ENCODE peak calls at places on chromosomes 2 and 18, in eight cellular contexts. S is ascending aorta, A is dorsolateral prefrontal cortex, N is cardiac muscle cell, O is Karpas-422, E is psoas muscle, Y is uterus, L is hepatocyte. F is an unnamed sample.
A peak's percentile ranks its signal among the peaks of the same experiment; 100 is the strongest.

GRCh38 chr18:34003687-34004086 is 221.0 kb downstream of the NOL4 start:
- DNase-seq in S (no peak), A (no peak), N (no peak), O (no peak), E (no peak), Y (no peak), L (no peak), F (no peak)

GRCh38 chr2:61733563-61733962 is 120.3 kb downstream of the FAM161A start:
- DNase-seq in S (no peak), A (no peak), N (no peak), O (no peak), E (no peak), Y (no peak), L (no peak), F (no peak)

GRCh38 chr18:78511666-78512065 is 468.0 kb upstream of the SALL3 start:
- DNase-seq in S (peak; percentile 54), A (no peak), N (no peak), O (no peak), E (no peak), Y (no peak), L (no peak), F (no peak)

GRCh38 chr2:162073776-162074578 is at the start of gene DPP4:
- DNase-seq in S (no peak), A (no peak), N (peak; percentile 60), O (no peak), E (peak; percentile 36), Y (no peak), L (peak; percentile 87), F (peak; percentile 24)

GRCh38 chr2:65937379-65938160 is 497.4 kb upstream of the MEIS1 start:
- DNase-seq in S (no peak), A (no peak), N (no peak), O (no peak), E (no peak), Y (no peak), L (no peak), F (no peak)

GRCh38 chr2:43067254-43068052 is 159.0 kb downstream of the ZFP36L2 start:
- DNase-seq in S (peak; percentile 52), A (peak; percentile 6), N (no peak), O (no peak), E (no peak), Y (no peak), L (no peak), F (no peak)

GRCh38 chr2:99933894-99934650 is 208.3 kb downstream of the AFF3 start:
- DNase-seq in S (no peak), A (no peak), N (no peak), O (no peak), E (no peak), Y (no peak), L (no peak), F (no peak)

GRCh38 chr2:159209341-159210306 is 76.9 kb downstream of the WDSUB1 start:
- DNase-seq in S (no peak), A (no peak), N (no peak), O (no peak), E (no peak), Y (no peak), L (no peak), F (no peak)

GRCh38 chr2:27799646-27800010 is 28.1 kb downstream of the MRPL33 start:
- DNase-seq in S (no peak), A (no peak), N (no peak), O (no peak), E (peak; percentile 34), Y (no peak), L (no peak), F (no peak)

GRCh38 chr2:39608690-39609457 is 56.8 kb upstream of the TMEM178A start:
- DNase-seq in S (no peak), A (no peak), N (peak; percentile 19), O (no peak), E (no peak), Y (no peak), L (no peak), F (no peak)

GRCh38 chr2:197059498-197059897 is 133.0 kb upstream of the PGAP1 start:
- DNase-seq in S (no peak), A (no peak), N (no peak), O (no peak), E (no peak), Y (no peak), L (no peak), F (no peak)

GRCh38 chr2:229636568-229636967 is 77.8 kb downstream of the DNER start:
- DNase-seq in S (no peak), A (no peak), N (no peak), O (no peak), E (no peak), Y (no peak), L (no peak), F (no peak)

GRCh38 chr2:55137024-55137958 is 87.0 kb upstream of the RTN4 start:
- DNase-seq in S (no peak), A (no peak), N (no peak), O (no peak), E (no peak), Y (no peak), L (no peak), F (no peak)

GRCh38 chr18:3594760-3595241 is 144.8 kb downstream of the TGIF1 start:
- DNase-seq in S (no peak), A (peak; percentile 26), N (no peak), O (peak; percentile 68), E (no peak), Y (no peak), L (peak; percentile 46), F (peak; percentile 20)

GRCh38 chr2:184444217-184444616 is 154.1 kb upstream of the ZNF804A start:
- DNase-seq in S (no peak), A (no peak), N (no peak), O (no peak), E (no peak), Y (no peak), L (no peak), F (no peak)

GRCh38 chr2:120323807-120324399 is 22.0 kb upstream of the INHBB start:
- DNase-seq in S (no peak), A (no peak), N (no peak), O (no peak), E (no peak), Y (no peak), L (no peak), F (no peak)

GRCh38 chr2:216216951-216217903 is 108.1 kb downstream of the XRCC5 start:
- DNase-seq in S (no peak), A (no peak), N (no peak), O (no peak), E (no peak), Y (no peak), L (no peak), F (no peak)

GRCh38 chr2:68721482-68722071 is 13.0 kb upstream of the ARHGAP25 start:
- DNase-seq in S (no peak), A (no peak), N (no peak), O (peak; percentile 73), E (no peak), Y (no peak), L (no peak), F (peak; percentile 39)

GRCh38 chr2:190199109-190199508 is 120.5 kb downstream of the HIBCH start:
- DNase-seq in S (no peak), A (no peak), N (no peak), O (no peak), E (no peak), Y (no peak), L (no peak), F (no peak)
- H3K27ac ChIP-seq in S (no peak overlapping the region), A (no peak overlapping the region), N (no peak overlapping the region), O (no peak overlapping the region), E (no peak overlapping the region), Y (no peak overlapping the region), L (no peak overlapping the region), F (no peak overlapping the region)

DNA sequence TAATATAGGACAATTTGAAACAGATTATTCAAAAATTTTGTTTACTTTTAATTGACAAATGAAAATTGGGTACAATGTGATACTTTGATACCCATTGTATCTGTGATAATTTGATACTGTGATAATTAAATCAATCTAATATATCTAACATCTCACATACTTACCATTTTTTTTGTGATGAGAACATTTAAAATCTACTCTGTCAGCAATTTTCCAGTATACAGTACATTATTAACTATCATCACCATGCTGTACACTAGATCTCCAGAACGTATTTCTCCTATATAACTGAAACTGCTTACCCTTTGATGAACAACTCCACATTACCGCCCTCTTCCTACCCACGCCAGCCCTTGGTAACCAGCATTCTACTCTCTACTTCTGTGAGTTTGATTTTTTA is 139.7 kb upstream of the TFPI start:
- DNase-seq in S (no peak), A (no peak), N (no peak), O (no peak), E (no peak), Y (no peak), L (no peak), F (no peak)
- H3K27ac ChIP-seq in S (no peak overlapping the region), A (no peak overlapping the region), N (no peak overlapping the region), O (no peak overlapping the region), E (no peak overlapping the region), Y (no peak overlapping the region), L (no peak overlapping the region), F (no peak overlapping the region)

GRCh38 chr2:222698276-222698675 is 26.8 kb downstream of the MOGAT1 start:
- DNase-seq in S (no peak), A (no peak), N (no peak), O (no peak), E (no peak), Y (no peak), L (no peak), F (no peak)
- H3K27ac ChIP-seq in S (no peak overlapping the region), A (no peak overlapping the region), N (no peak overlapping the region), O (no peak overlapping the region), E (no peak overlapping the region), Y (no peak overlapping the region), L (no peak overlapping the region), F (no peak overlapping the region)

DNA sequence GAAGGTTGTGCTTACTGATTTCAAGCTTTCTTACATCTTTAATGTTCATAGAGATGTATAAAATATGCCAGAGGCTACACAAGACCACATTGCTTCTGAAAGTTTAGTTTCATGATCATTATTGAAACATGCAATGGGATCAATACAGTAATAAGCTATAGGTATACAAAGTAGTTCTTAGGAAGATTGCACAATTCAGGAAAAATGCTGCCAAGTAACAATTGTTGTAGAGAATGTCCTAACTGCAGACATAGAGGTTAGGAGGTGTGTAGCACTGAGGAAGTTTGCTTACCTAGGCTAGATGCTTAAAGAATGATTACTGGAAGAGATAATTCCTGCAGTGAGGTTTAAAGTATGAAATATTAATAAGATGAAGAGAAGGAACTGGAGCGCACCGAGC is 259.5 kb upstream of the CYRIA start:
- DNase-seq in S (no peak), A (no peak), N (no peak), O (no peak), E (no peak), Y (no peak), L (no peak), F (no peak)
- H3K27ac ChIP-seq in S (no peak overlapping the region), A (no peak overlapping the region), N (no peak overlapping the region), O (no peak overlapping the region), E (no peak overlapping the region), Y (no peak overlapping the region), L (no peak overlapping the region), F (no peak overlapping the region)

GRCh38 chr18:60534539-60534938 is 162.0 kb upstream of the MC4R start:
- DNase-seq in S (no peak), A (no peak), N (no peak), O (no peak), E (no peak), Y (no peak), L (no peak), F (no peak)
- H3K27ac ChIP-seq in S (no peak overlapping the region), A (no peak overlapping the region), N (no peak overlapping the region), O (no peak overlapping the region), E (no peak overlapping the region), Y (no peak overlapping the region), L (no peak overlapping the region), F (no peak overlapping the region)

GRCh38 chr2:181680055-181680936 is at the start of gene NEUROD1:
- DNase-seq in S (no peak), A (no peak), N (no peak), O (no peak), E (no peak), Y (no peak), L (peak; percentile 22), F (no peak)
- H3K27ac ChIP-seq in S (no peak within 1 kb of the TSS), A (no peak within 1 kb of the TSS), N (no peak within 1 kb of the TSS), O (no peak within 1 kb of the TSS), E (no peak within 1 kb of the TSS), Y (no peak within 1 kb of the TSS), L (no peak within 1 kb of the TSS), F (no peak within 1 kb of the TSS)